ENCODE peak calls at places on chromosome 20, in nine cellular contexts. K is fibroblast of pulmonary artery, I is B cell, X is upper lobe of right lung, F is AG10803, E is left ventricle myocardium inferior, Q is HepG2, O is adrenal gland, W is mesothelial cell of epicardium. D is an unnamed sample.

GRCh38 chr20:14312001-14312400 is 25.4 kb downstream of the FLRT3 start:
- DNase-seq in K (no peak), I (no peak), X (no peak), F (no peak), E (no peak), Q (no peak), O (no peak), W (no peak), D (no peak)

GRCh38 chr20:2135018-2135417 is 33.4 kb downstream of the STK35 start:
- DNase-seq in K (no peak), I (no peak), X (no peak), F (peak), E (no peak), Q (no peak), O (no peak), W (no peak), D (no peak)

GRCh38 chr20:3751664-3752385 is 15.7 kb downstream of the ADISSP start:
- DNase-seq in K (no peak), I (peak), X (peak), F (no peak), E (peak), Q (no peak), O (peak), W (no peak), D (peak)

GRCh38 chr20:4729265-4729664 is 7.6 kb downstream of the PRND start:
- DNase-seq in K (no peak), I (no peak), X (no peak), F (no peak), E (no peak), Q (no peak), O (no peak), W (no peak), D (no peak)

GRCh38 chr20:50376888-50377459 is 133.2 kb upstream of the PTPN1 start:
- DNase-seq in K (no peak), I (no peak), X (no peak), F (no peak), E (no peak), Q (no peak), O (no peak), W (no peak), D (no peak)

GRCh38 chr20:13401596-13401995 is 180.5 kb downstream of the ISM1 start:
- DNase-seq in K (peak), I (no peak), X (no peak), F (no peak), E (no peak), Q (no peak), O (no peak), W (no peak), D (no peak)

GRCh38 chr20:7849675-7850074 is 90.6 kb downstream of the HAO1 start:
- DNase-seq in K (no peak), I (no peak), X (no peak), F (no peak), E (no peak), Q (no peak), O (no peak), W (no peak), D (no peak)

GRCh38 chr20:31816221-31816620 is 2.9 kb upstream of the MYLK2 start:
- DNase-seq in K (no peak), I (no peak), X (no peak), F (no peak), E (no peak), Q (no peak), O (no peak), W (no peak), D (no peak)

GRCh38 chr20:25623225-25623735 is 534 bp downstream of the NANP start:
- DNase-seq in K (no peak), I (no peak), X (peak), F (peak), E (peak), Q (peak), O (peak), W (no peak), D (no peak)

GRCh38 chr20:45897692-45898091 is 6.6 kb downstream of the CTSA start:
- DNase-seq in K (no peak), I (no peak), X (no peak), F (no peak), E (no peak), Q (no peak), O (no peak), W (no peak), D (no peak)

GRCh38 chr20:21702553-21703467 is 2.7 kb upstream of the PAX1 start:
- DNase-seq in K (peak), I (no peak), X (peak), F (peak), E (peak), Q (peak), O (peak), W (peak), D (peak)

GRCh38 chr20:42945595-42945994 is 244.1 kb downstream of the PTPRT start:
- DNase-seq in K (no peak), I (no peak), X (no peak), F (no peak), E (no peak), Q (no peak), O (no peak), W (no peak), D (no peak)

GRCh38 chr20:3710027-3710426 is 2.4 kb downstream of the SIGLEC1 start:
- DNase-seq in K (no peak), I (no peak), X (peak), F (no peak), E (no peak), Q (no peak), O (no peak), W (no peak), D (no peak)

GRCh38 chr20:60583741-60584140 is 625.5 kb downstream of the CDH26 start:
- DNase-seq in K (no peak), I (no peak), X (no peak), F (peak), E (no peak), Q (no peak), O (no peak), W (no peak), D (no peak)

GRCh38 chr20:40990542-40991120 is 38.0 kb upstream of the TOP1 start:
- DNase-seq in K (peak), I (peak), X (peak), F (peak), E (peak), Q (peak), O (peak), W (peak), D (peak)

GRCh38 chr20:17663486-17663885 is 18.6 kb downstream of the RRBP1 start:
- DNase-seq in K (no peak), I (no peak), X (no peak), F (no peak), E (no peak), Q (no peak), O (no peak), W (no peak), D (no peak)

GRCh38 chr20:43387737-43388136 is 70.0 kb upstream of the SRSF6 start:
- DNase-seq in K (no peak), I (no peak), X (no peak), F (no peak), E (no peak), Q (no peak), O (no peak), W (no peak), D (no peak)

GRCh38 chr20:61919239-61919638 is 146.4 kb downstream of the TAF4 start:
- DNase-seq in K (no peak), I (no peak), X (no peak), F (no peak), E (no peak), Q (no peak), O (no peak), W (no peak), D (no peak)

GRCh38 chr20:16459019-16459700 is 114.1 kb downstream of the KIF16B start:
- DNase-seq in K (peak), I (no peak), X (no peak), F (peak), E (no peak), Q (no peak), O (peak), W (no peak), D (no peak)

GRCh38 chr20:49490689-49491088 is 8.2 kb upstream of the KCNB1 start:
- DNase-seq in K (no peak), I (no peak), X (no peak), F (no peak), E (no peak), Q (peak), O (peak), W (no peak), D (no peak)

GRCh38 chr20:24588047-24588635 is 118.7 kb downstream of the SYNDIG1 start:
- DNase-seq in K (no peak), I (no peak), X (no peak), F (no peak), E (no peak), Q (no peak), O (no peak), W (peak), D (no peak)

GRCh38 chr20:40617594-40617993 is 71.4 kb downstream of the MAFB start:
- DNase-seq in K (no peak), I (no peak), X (no peak), F (no peak), E (no peak), Q (no peak), O (no peak), W (no peak), D (no peak)

GRCh38 chr20:1805816-1806215 is 89.4 kb upstream of the SIRPA start:
- DNase-seq in K (no peak), I (no peak), X (no peak), F (no peak), E (no peak), Q (no peak), O (no peak), W (no peak), D (no peak)

GRCh38 chr20:61702246-61702645 is 363.4 kb downstream of the TAF4 start:
- DNase-seq in K (no peak), I (no peak), X (no peak), F (no peak), E (no peak), Q (no peak), O (no peak), W (no peak), D (no peak)

GRCh38 chr20:48823476-48823875 is 4.3 kb downstream of the PREX1 start:
- DNase-seq in K (no peak), I (no peak), X (no peak), F (no peak), E (no peak), Q (no peak), O (no peak), W (no peak), D (no peak)

GRCh38 chr20:57514273-57514751 is 10.6 kb downstream of the CTCFL start:
- DNase-seq in K (peak), I (no peak), X (peak), F (peak), E (peak), Q (peak), O (peak), W (peak), D (peak)

GRCh38 chr20:17610566-17611289 is 40.9 kb downstream of the DSTN start:
- DNase-seq in K (no peak), I (no peak), X (peak), F (peak), E (no peak), Q (no peak), O (no peak), W (no peak), D (peak)

GRCh38 chr20:46119547-46119946 is 1.4 kb downstream of the CD40 start:
- DNase-seq in K (no peak), I (no peak), X (no peak), F (no peak), E (no peak), Q (no peak), O (no peak), W (no peak), D (no peak)

GRCh38 chr20:42380287-42380686 is 762.1 kb upstream of the CHD6 start:
- DNase-seq in K (no peak), I (no peak), X (no peak), F (no peak), E (no peak), Q (no peak), O (no peak), W (no peak), D (no peak)

GRCh38 chr20:235891-236290 is 8.8 kb downstream of the DEFB129 start:
- DNase-seq in K (peak), I (no peak), X (no peak), F (peak), E (no peak), Q (no peak), O (peak), W (no peak), D (no peak)

GRCh38 chr20:20888273-20888656 is 175.8 kb upstream of the RALGAPA2 start:
- DNase-seq in K (no peak), I (no peak), X (no peak), F (no peak), E (no peak), Q (no peak), O (no peak), W (no peak), D (no peak)

DNA sequence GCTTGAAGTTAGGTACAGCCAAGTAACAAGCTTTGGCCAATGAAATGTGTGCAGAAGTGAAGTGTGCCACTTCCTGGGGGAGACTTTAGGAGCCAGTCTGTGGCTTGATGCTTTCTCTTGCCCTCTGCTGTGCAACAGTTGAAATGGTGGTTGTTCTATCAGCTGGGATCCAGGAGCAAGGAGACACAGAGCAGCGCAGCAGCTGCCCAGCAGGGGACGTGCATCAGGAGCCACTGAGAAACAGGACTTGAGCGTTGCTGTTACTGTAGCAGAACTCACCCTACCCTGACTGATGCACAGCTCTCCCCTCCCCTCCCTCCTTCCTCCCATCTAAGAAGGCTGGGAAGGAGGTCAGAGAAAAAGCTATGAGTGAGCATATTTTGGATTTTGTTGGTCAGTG is 18.9 kb upstream of the CCN5 start:
- DNase-seq in K (no peak), I (no peak), X (no peak), F (no peak), E (no peak), Q (peak), O (no peak), W (no peak), D (no peak)
- TF ChIP-seq CTCF in K (no peak), I (no peak), X (no peak), F (peak), E (no peak), Q (peak), O (no peak), W (no peak), D (no peak)

GRCh38 chr20:53763707-53764415 is 170.2 kb upstream of the ZNF217 start:
- DNase-seq in K (peak), I (no peak), X (no peak), F (peak), E (no peak), Q (peak), O (no peak), W (no peak), D (no peak)
- TF ChIP-seq CTCF in K (no peak), I (no peak), X (no peak), F (no peak), E (no peak), Q (no peak), O (no peak), W (no peak), D (no peak)

GRCh38 chr20:38790210-38791053 is 15.1 kb upstream of the PPP1R16B start:
- DNase-seq in K (peak), I (peak), X (no peak), F (peak), E (no peak), Q (peak), O (peak), W (no peak), D (peak)
- TF ChIP-seq CTCF in K (peak), I (peak), X (peak), F (peak), E (peak), Q (peak), O (peak), W (peak), D (peak)

DNA sequence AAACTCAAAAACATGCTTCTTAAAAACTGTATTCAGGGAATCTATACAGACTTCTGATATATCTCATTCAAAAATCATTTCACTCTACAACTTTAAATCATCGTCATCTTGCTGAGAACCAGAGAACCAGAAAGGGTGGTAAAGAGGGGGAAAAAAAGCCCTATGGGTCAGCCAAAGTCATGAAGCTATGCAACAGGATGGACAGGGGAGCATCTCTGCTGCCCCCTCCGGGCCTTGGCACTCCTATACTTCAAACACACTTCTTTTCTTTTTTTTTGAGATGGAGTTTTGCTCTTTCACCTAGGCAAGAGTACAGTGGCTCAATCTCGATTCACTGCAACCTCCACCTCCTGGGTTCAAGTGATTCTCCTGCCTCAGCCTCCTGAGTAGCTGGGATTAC is 73.5 kb upstream of the NFATC2 start:
- DNase-seq in K (no peak), I (no peak), X (no peak), F (no peak), E (no peak), Q (no peak), O (no peak), W (no peak), D (no peak)
- TF ChIP-seq CTCF in K (no peak), I (peak), X (no peak), F (no peak), E (no peak), Q (peak), O (no peak), W (no peak), D (no peak)

GRCh38 chr20:36542516-36543186 is 1.3 kb downstream of the MYL9 start:
- DNase-seq in K (no peak), I (no peak), X (no peak), F (no peak), E (no peak), Q (no peak), O (no peak), W (no peak), D (no peak)

GRCh38 chr20:36541227-36542018 is at the start of gene MYL9:
- DNase-seq in K (peak), I (peak), X (peak), F (peak), E (peak), Q (no peak), O (peak), W (peak), D (peak)

GRCh38 chr20:36540551-36541211 is 638 bp upstream of the MYL9 start:
- DNase-seq in K (peak), I (no peak), X (no peak), F (no peak), E (peak), Q (no peak), O (no peak), W (no peak), D (no peak)

GRCh38 chr20:36543187-36544133 is 2.1 kb downstream of the MYL9 start:
- DNase-seq in K (peak), I (no peak), X (no peak), F (peak), E (peak), Q (no peak), O (peak), W (no peak), D (no peak)

DNA sequence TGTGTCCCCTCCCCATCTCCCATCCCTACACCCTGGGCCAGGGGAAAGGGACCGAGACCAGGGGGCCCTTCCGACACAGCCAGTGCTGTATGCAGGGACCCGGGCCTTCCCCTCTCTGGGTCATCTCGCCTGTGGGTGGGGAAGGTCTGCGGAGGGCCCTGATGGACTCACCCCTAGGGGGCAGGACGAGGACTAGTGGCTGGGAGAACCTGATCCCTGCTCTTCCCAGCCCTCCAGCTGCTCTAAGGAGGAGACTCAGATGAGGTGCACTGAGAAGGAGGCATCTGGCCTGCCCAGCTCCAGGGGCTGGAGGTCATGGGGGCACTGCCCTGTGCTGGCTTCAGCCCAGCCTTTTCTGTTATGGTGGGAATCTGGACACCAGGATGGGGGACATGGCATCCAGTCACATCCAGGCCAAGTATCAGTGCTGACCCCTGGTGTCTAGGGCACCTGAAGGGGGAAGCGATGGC is 735 bp downstream of the MYL9 start:
- DNase-seq in K (peak), I (no peak), X (no peak), F (peak), E (no peak), Q (peak), O (peak), W (no peak), D (no peak)
- TF ChIP-seq CTCF in K (peak), I (no peak), X (peak), F (peak), E (peak), Q (peak), O (peak), W (peak), D (no peak)

DNA sequence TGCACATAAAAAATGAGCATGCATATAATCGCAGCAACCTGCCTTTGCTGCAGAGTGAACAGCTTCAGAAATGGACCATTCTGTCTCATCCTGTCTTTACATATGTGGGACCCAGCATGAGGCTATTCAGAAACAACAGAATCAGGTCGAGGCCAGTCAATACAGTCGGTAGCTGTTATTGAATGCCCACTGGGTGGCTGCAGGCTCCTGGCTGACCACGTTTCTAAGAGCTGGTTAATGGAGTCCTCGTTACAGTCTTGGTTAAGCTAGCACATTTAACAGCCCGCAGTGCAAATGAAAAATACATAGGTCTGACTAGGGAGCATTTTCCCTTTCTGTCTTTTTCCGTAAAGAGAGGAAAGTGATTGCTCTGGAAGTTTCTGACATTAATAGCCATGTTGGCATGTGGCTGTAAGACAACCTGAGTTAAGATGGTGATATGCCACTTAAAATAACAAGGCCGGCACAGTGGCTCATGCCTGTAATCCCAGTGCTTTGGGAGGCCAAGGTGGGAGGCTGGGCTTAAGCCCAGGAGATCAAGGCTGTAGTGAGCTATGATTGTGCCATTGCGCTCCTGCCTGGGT is 75.0 kb downstream of the SHLD1 start:
- DNase-seq in K (no peak), I (no peak), X (no peak), F (no peak), E (no peak), Q (no peak), O (no peak), W (no peak), D (no peak)
- TF ChIP-seq CTCF in K (no peak), I (no peak), X (no peak), F (no peak), E (peak), Q (no peak), O (no peak), W (no peak), D (no peak)